ENCODE peak calls at places on chromosomes 13 and 19, in eight cellular contexts. One of them, this sample, is unnamed.

GRCh38 chr13:95256086-95256485 is 45.2 kb downstream of the ABCC4 start:
- DNase-seq in AG08396: peak
- DNase-seq in CD4-positive, alpha-beta T cell: no peak
- DNase-seq in kidney: no peak
- DNase-seq in ELR: peak
- DNase-seq in sigmoid colon: no peak
- DNase-seq in amniotic stem cell: peak
- DNase-seq in activated CD8-positive, alpha-beta memory T cell treated with anti-CD3 and anti-CD28 coated beads for 48 hours: no peak
- DNase-seq in this sample: no peak

GRCh38 chr19:16111909-16112752 is 442 bp downstream of the RAB8A start:
- DNase-seq in AG08396: no peak
- DNase-seq in CD4-positive, alpha-beta T cell: no peak
- DNase-seq in kidney: no peak
- DNase-seq in ELR: no peak
- DNase-seq in sigmoid colon: peak
- DNase-seq in amniotic stem cell: no peak
- DNase-seq in activated CD8-positive, alpha-beta memory T cell treated with anti-CD3 and anti-CD28 coated beads for 48 hours: no peak
- DNase-seq in this sample: no peak

GRCh38 chr13:99354371-99354951 is 47.3 kb upstream of the GPR183 start:
- DNase-seq in AG08396: no peak
- DNase-seq in CD4-positive, alpha-beta T cell: no peak
- DNase-seq in kidney: no peak
- DNase-seq in ELR: peak
- DNase-seq in sigmoid colon: no peak
- DNase-seq in amniotic stem cell: no peak
- DNase-seq in activated CD8-positive, alpha-beta memory T cell treated with anti-CD3 and anti-CD28 coated beads for 48 hours: no peak
- DNase-seq in this sample: no peak

GRCh38 chr19:29785955-29786589 is 25.7 kb upstream of the CCNE1 start:
- DNase-seq in AG08396: no peak
- DNase-seq in CD4-positive, alpha-beta T cell: no peak
- DNase-seq in kidney: no peak
- DNase-seq in ELR: peak
- DNase-seq in sigmoid colon: no peak
- DNase-seq in amniotic stem cell: no peak
- DNase-seq in activated CD8-positive, alpha-beta memory T cell treated with anti-CD3 and anti-CD28 coated beads for 48 hours: no peak
- DNase-seq in this sample: no peak

GRCh38 chr19:19606021-19606420 is 12.5 kb downstream of the PBX4 start:
- DNase-seq in AG08396: no peak
- DNase-seq in CD4-positive, alpha-beta T cell: peak
- DNase-seq in kidney: no peak
- DNase-seq in ELR: peak
- DNase-seq in sigmoid colon: no peak
- DNase-seq in amniotic stem cell: no peak
- DNase-seq in activated CD8-positive, alpha-beta memory T cell treated with anti-CD3 and anti-CD28 coated beads for 48 hours: no peak
- DNase-seq in this sample: no peak

GRCh38 chr19:1455336-1456120 is 5.6 kb downstream of the APC2 start:
- DNase-seq in AG08396: peak
- DNase-seq in CD4-positive, alpha-beta T cell: peak
- DNase-seq in kidney: peak
- DNase-seq in ELR: peak
- DNase-seq in sigmoid colon: no peak
- DNase-seq in amniotic stem cell: no peak
- DNase-seq in activated CD8-positive, alpha-beta memory T cell treated with anti-CD3 and anti-CD28 coated beads for 48 hours: no peak
- DNase-seq in this sample: no peak

GRCh38 chr19:4866595-4867424 is 657 bp downstream of the PLIN3 start:
- DNase-seq in AG08396: peak
- DNase-seq in CD4-positive, alpha-beta T cell: peak
- DNase-seq in kidney: peak
- DNase-seq in ELR: peak
- DNase-seq in sigmoid colon: peak
- DNase-seq in amniotic stem cell: peak
- DNase-seq in activated CD8-positive, alpha-beta memory T cell treated with anti-CD3 and anti-CD28 coated beads for 48 hours: no peak
- DNase-seq in this sample: no peak

GRCh38 chr19:8342684-8343482 is at the start of gene KANK3:
- DNase-seq in AG08396: peak
- DNase-seq in CD4-positive, alpha-beta T cell: peak
- DNase-seq in kidney: peak
- DNase-seq in ELR: peak
- DNase-seq in sigmoid colon: peak
- DNase-seq in amniotic stem cell: peak
- DNase-seq in activated CD8-positive, alpha-beta memory T cell treated with anti-CD3 and anti-CD28 coated beads for 48 hours: peak
- DNase-seq in this sample: peak

GRCh38 chr19:44576843-44577565 is 36.4 kb upstream of the IGSF23 start:
- DNase-seq in AG08396: no peak
- DNase-seq in CD4-positive, alpha-beta T cell: peak
- DNase-seq in kidney: no peak
- DNase-seq in ELR: peak
- DNase-seq in sigmoid colon: no peak
- DNase-seq in amniotic stem cell: no peak
- DNase-seq in activated CD8-positive, alpha-beta memory T cell treated with anti-CD3 and anti-CD28 coated beads for 48 hours: no peak
- DNase-seq in this sample: no peak

GRCh38 chr13:95754069-95754468 is 77.1 kb downstream of the DNAJC3 start:
- DNase-seq in AG08396: no peak
- DNase-seq in CD4-positive, alpha-beta T cell: no peak
- DNase-seq in kidney: no peak
- DNase-seq in ELR: no peak
- DNase-seq in sigmoid colon: no peak
- DNase-seq in amniotic stem cell: no peak
- DNase-seq in activated CD8-positive, alpha-beta memory T cell treated with anti-CD3 and anti-CD28 coated beads for 48 hours: no peak
- DNase-seq in this sample: no peak

GRCh38 chr13:31774186-31774585 is 34.9 kb downstream of the RXFP2 start:
- DNase-seq in AG08396: no peak
- DNase-seq in CD4-positive, alpha-beta T cell: no peak
- DNase-seq in kidney: no peak
- DNase-seq in ELR: peak
- DNase-seq in sigmoid colon: no peak
- DNase-seq in amniotic stem cell: no peak
- DNase-seq in activated CD8-positive, alpha-beta memory T cell treated with anti-CD3 and anti-CD28 coated beads for 48 hours: no peak
- DNase-seq in this sample: no peak

GRCh38 chr13:108437496-108437895 is 168.0 kb downstream of the TNFSF13B start:
- DNase-seq in AG08396: no peak
- DNase-seq in CD4-positive, alpha-beta T cell: no peak
- DNase-seq in kidney: no peak
- DNase-seq in ELR: peak
- DNase-seq in sigmoid colon: no peak
- DNase-seq in amniotic stem cell: peak
- DNase-seq in activated CD8-positive, alpha-beta memory T cell treated with anti-CD3 and anti-CD28 coated beads for 48 hours: no peak
- DNase-seq in this sample: no peak

GRCh38 chr13:110012102-110012739 is 225.8 kb upstream of the IRS2 start:
- DNase-seq in AG08396: peak
- DNase-seq in CD4-positive, alpha-beta T cell: no peak
- DNase-seq in kidney: no peak
- DNase-seq in ELR: peak
- DNase-seq in sigmoid colon: no peak
- DNase-seq in amniotic stem cell: peak
- DNase-seq in activated CD8-positive, alpha-beta memory T cell treated with anti-CD3 and anti-CD28 coated beads for 48 hours: no peak
- DNase-seq in this sample: no peak

GRCh38 chr19:22832031-22832762 is at the start of gene ZNF723:
- DNase-seq in AG08396: no peak
- DNase-seq in CD4-positive, alpha-beta T cell: no peak
- DNase-seq in kidney: no peak
- DNase-seq in ELR: no peak
- DNase-seq in sigmoid colon: no peak
- DNase-seq in amniotic stem cell: no peak
- DNase-seq in activated CD8-positive, alpha-beta memory T cell treated with anti-CD3 and anti-CD28 coated beads for 48 hours: no peak
- DNase-seq in this sample: no peak

GRCh38 chr13:48891586-48891985 is 84.1 kb upstream of the FNDC3A start:
- DNase-seq in AG08396: peak
- DNase-seq in CD4-positive, alpha-beta T cell: no peak
- DNase-seq in kidney: no peak
- DNase-seq in ELR: peak
- DNase-seq in sigmoid colon: no peak
- DNase-seq in amniotic stem cell: no peak
- DNase-seq in activated CD8-positive, alpha-beta memory T cell treated with anti-CD3 and anti-CD28 coated beads for 48 hours: no peak
- DNase-seq in this sample: no peak

GRCh38 chr19:47790398-47790814 is 11.9 kb downstream of the SELENOW start:
- DNase-seq in AG08396: peak
- DNase-seq in CD4-positive, alpha-beta T cell: peak
- DNase-seq in kidney: peak
- DNase-seq in ELR: peak
- DNase-seq in sigmoid colon: peak
- DNase-seq in amniotic stem cell: peak
- DNase-seq in activated CD8-positive, alpha-beta memory T cell treated with anti-CD3 and anti-CD28 coated beads for 48 hours: peak
- DNase-seq in this sample: peak

GRCh38 chr13:43905435-43906031 is 25.8 kb downstream of the LACC1 start:
- DNase-seq in AG08396: peak
- DNase-seq in CD4-positive, alpha-beta T cell: no peak
- DNase-seq in kidney: no peak
- DNase-seq in ELR: peak
- DNase-seq in sigmoid colon: no peak
- DNase-seq in amniotic stem cell: peak
- DNase-seq in activated CD8-positive, alpha-beta memory T cell treated with anti-CD3 and anti-CD28 coated beads for 48 hours: no peak
- DNase-seq in this sample: no peak

GRCh38 chr19:31975461-31975860 is 369.9 kb upstream of the ZNF507 start:
- DNase-seq in AG08396: no peak
- DNase-seq in CD4-positive, alpha-beta T cell: no peak
- DNase-seq in kidney: no peak
- DNase-seq in ELR: no peak
- DNase-seq in sigmoid colon: no peak
- DNase-seq in amniotic stem cell: no peak
- DNase-seq in activated CD8-positive, alpha-beta memory T cell treated with anti-CD3 and anti-CD28 coated beads for 48 hours: no peak
- DNase-seq in this sample: peak

GRCh38 chr19:56053596-56053995 is 67.0 kb downstream of the NLRP5 start:
- DNase-seq in AG08396: no peak
- DNase-seq in CD4-positive, alpha-beta T cell: no peak
- DNase-seq in kidney: no peak
- DNase-seq in ELR: no peak
- DNase-seq in sigmoid colon: no peak
- DNase-seq in amniotic stem cell: no peak
- DNase-seq in activated CD8-positive, alpha-beta memory T cell treated with anti-CD3 and anti-CD28 coated beads for 48 hours: no peak
- DNase-seq in this sample: no peak

This sample was measured in type B pancreatic cell.